ENCODE peak calls at places on chromosome 20, in nine cellular contexts. X is Right ventricle myocardium superior; O is effector CD8-positive, alpha-beta T cell; N is stimulated activated CD4-positive, alpha-beta T cell treated with anti-CD3 and anti-CD28 coated beads, TNF-alpha, amount 100 ng/mL, for 1 hour; Y is PC-3; A is cardiac septum; E is Kasumi-1; B is lower leg skin; R is GM12865. M is an unnamed sample.

GRCh38 chr20:38804682-38805501 is 605 bp upstream of the PPP1R16B start:
- DNase-seq in E (peak; percentile 90), R (peak; percentile 85), N (peak; percentile 44), O (peak; percentile 68), X (no peak), A (no peak), Y (no peak), B (peak; percentile 86), M (no peak)

GRCh38 chr20:35120012-35120701 is 27.0 kb downstream of the EDEM2 start:
- DNase-seq in B (peak; percentile 48), O (no peak), X (no peak), R (no peak), E (peak; percentile 88), Y (no peak), N (no peak), A (no peak), M (no peak)

GRCh38 chr20:10521068-10521834 is 86.1 kb downstream of the SLX4IP start:
- DNase-seq in A (no peak), E (peak; percentile 28), O (no peak), Y (peak; percentile 84), N (no peak), X (no peak), B (no peak), R (no peak), M (no peak)

GRCh38 chr20:61280217-61280980 is 28.3 kb downstream of the CDH4 start:
- DNase-seq in A (no peak), B (no peak), Y (no peak), X (no peak), N (no peak), O (no peak), E (no peak), R (no peak), M (no peak)

GRCh38 chr20:43702502-43702901 is 24.3 kb downstream of the GTSF1L start:
- DNase-seq in B (no peak), O (no peak), A (no peak), Y (no peak), R (no peak), N (no peak), E (no peak), X (peak; percentile 39), M (no peak)

GRCh38 chr20:40276291-40276690 is 412.7 kb downstream of the MAFB start:
- DNase-seq in Y (no peak), B (peak; percentile 91), N (no peak), A (no peak), E (no peak), O (no peak), R (no peak), X (peak; percentile 78), M (no peak)

GRCh38 chr20:45209924-45210323 is 3.1 kb downstream of the SEMG1 start:
- DNase-seq in O (no peak), N (no peak), B (no peak), E (no peak), R (no peak), X (no peak), Y (no peak), A (no peak), M (no peak)

GRCh38 chr20:35776513-35777101 is 4.8 kb downstream of the PHF20 start:
- DNase-seq in X (peak; percentile 54), B (peak; percentile 92), O (no peak), N (no peak), R (no peak), E (no peak), A (no peak), Y (peak; percentile 57), M (no peak)

GRCh38 chr20:50695144-50695872 is 4.0 kb upstream of the RIPOR3 start:
- DNase-seq in Y (no peak), O (no peak), B (no peak), N (no peak), A (no peak), X (peak; percentile 64), R (no peak), E (no peak), M (no peak)

GRCh38 chr20:14543040-14543439 is 205.6 kb upstream of the FLRT3 start:
- DNase-seq in Y (no peak), B (no peak), N (no peak), E (no peak), X (no peak), R (no peak), A (no peak), O (no peak), M (no peak)

GRCh38 chr20:37627060-37627766 is 66.6 kb upstream of the CTNNBL1 start:
- DNase-seq in E (peak; percentile 26), X (peak; percentile 63), A (no peak), Y (peak; percentile 74), R (peak; percentile 63), N (no peak), O (no peak), B (no peak), M (no peak)

GRCh38 chr20:33811763-33812672 is 870 bp downstream of the CHMP4B start:
- DNase-seq in N (no peak), B (peak; percentile 94), R (peak; percentile 50), X (peak; percentile 55), O (no peak), E (peak; percentile 48), A (peak; percentile 89), Y (peak; percentile 66), M (no peak)

GRCh38 chr20:49482621-49483017 is at the start of gene KCNB1:
- DNase-seq in E (no peak), A (no peak), X (peak; percentile 66), N (no peak), R (peak; percentile 6), B (no peak), Y (peak; percentile 52), O (no peak), M (peak; percentile 3)

GRCh38 chr20:17654649-17655285 is 27.3 kb downstream of the RRBP1 start:
- DNase-seq in O (no peak), A (peak; percentile 68), R (no peak), E (no peak), B (no peak), X (peak; percentile 67), Y (peak; percentile 51), N (no peak), M (no peak)

GRCh38 chr20:44728835-44729342 is 13.7 kb downstream of the CCN5 start:
- DNase-seq in X (peak; percentile 76), A (no peak), O (no peak), B (peak; percentile 94), E (peak; percentile 12), R (no peak), N (no peak), Y (peak; percentile 99), M (no peak)

GRCh38 chr20:19047040-19047950 is 165.1 kb upstream of the SLC24A3 start:
- DNase-seq in N (no peak), E (no peak), A (no peak), Y (peak; percentile 92), X (peak; percentile 80), O (no peak), B (peak; percentile 94), R (no peak), M (no peak)

GRCh38 chr20:25269057-25269832 is 21.4 kb downstream of the PYGB start:
- DNase-seq in R (no peak), N (no peak), Y (no peak), E (no peak), A (peak; percentile 46), X (peak; percentile 1), B (peak; percentile 84), O (no peak), M (no peak)

GRCh38 chr20:54017846-54018245 is 52.5 kb downstream of the BCAS1 start:
- DNase-seq in O (no peak), E (no peak), R (peak; percentile 76), B (no peak), N (no peak), Y (no peak), A (no peak), X (no peak), M (no peak)

GRCh38 chr20:50572922-50573777 is 63.0 kb downstream of the PTPN1 start:
- DNase-seq in A (no peak), N (no peak), O (no peak), Y (no peak), B (no peak), E (no peak), R (no peak), X (peak; percentile 68), M (no peak)

GRCh38 chr20:11195899-11196558 is 522.2 kb upstream of the JAG1 start:
- DNase-seq in B (no peak), A (no peak), O (no peak), E (no peak), Y (peak; percentile 55), R (no peak), X (no peak), N (no peak), M (no peak)

GRCh38 chr20:54726687-54727086 is 251.3 kb downstream of the DOK5 start:
- DNase-seq in R (peak; percentile 2), Y (no peak), X (no peak), O (no peak), E (no peak), B (no peak), A (no peak), N (no peak), M (no peak)

GRCh38 chr20:62902926-62903615 is 23.2 kb downstream of the DIDO1 start:
- DNase-seq in A (peak; percentile 12), N (no peak), X (no peak), B (no peak), R (no peak), O (no peak), E (no peak), Y (peak; percentile 25), M (no peak)

GRCh38 chr20:62668441-62669027 is 26.2 kb downstream of the SLCO4A1 start:
- DNase-seq in E (peak; percentile 51), A (peak; percentile 85), O (peak; percentile 34), B (no peak), X (peak; percentile 66), R (peak; percentile 28), Y (peak; percentile 78), N (no peak), M (no peak)

M was measured in activated naive CD8-positive, alpha-beta T cell treated with anti-CD3 and anti-CD28 coated beads, Interleukin-2, amount 50 U/mL, for 16 hours.